ENCODE peak calls at places on chromosome 18, in nine cellular contexts. W is astrocyte, G is mammary epithelial cell, M is neural progenitor cell, Y is GM23338, H is fibroblast of lung, I is HepG2, O is endothelial cell of umbilical vein, F is K562. C is an unnamed sample.

GRCh38 chr18:31050635-31051034 is 8.1 kb upstream of the DSC3 start:
- DNase-seq in W (no peak), G (peak), M (no peak), Y (no peak), H (no peak), I (no peak), O (no peak), F (no peak), C (no peak)

GRCh38 chr18:6785001-6785400 is 55.5 kb downstream of the ARHGAP28 start:
- DNase-seq in W (peak), G (no peak), M (no peak), Y (no peak), H (peak), I (no peak), O (no peak), F (no peak), C (no peak)

GRCh38 chr18:62766266-62766665 is 50.9 kb downstream of the PHLPP1 start:
- DNase-seq in W (no peak), G (no peak), M (no peak), Y (peak), H (peak), I (no peak), O (no peak), F (no peak), C (no peak)

GRCh38 chr18:48124857-48125626 is 194.6 kb upstream of the SMAD2 start:
- DNase-seq in W (no peak), G (no peak), M (no peak), Y (no peak), H (no peak), I (no peak), O (no peak), F (no peak), C (no peak)

GRCh38 chr18:49178736-49179135 is 228.0 kb upstream of the SMAD7 start:
- DNase-seq in W (no peak), G (no peak), M (peak), Y (peak), H (no peak), I (peak), O (peak), F (peak), C (no peak)

GRCh38 chr18:2223859-2224258 is 347.4 kb downstream of the METTL4 start:
- DNase-seq in W (peak), G (peak), M (peak), Y (peak), H (peak), I (peak), O (peak), F (peak), C (no peak)

GRCh38 chr18:62812242-62812641 is 96.9 kb downstream of the PHLPP1 start:
- DNase-seq in W (peak), G (no peak), M (no peak), Y (no peak), H (peak), I (peak), O (no peak), F (peak), C (no peak)

GRCh38 chr18:75346671-75347070 is 80.8 kb downstream of the SMIM21 start:
- DNase-seq in W (no peak), G (no peak), M (no peak), Y (no peak), H (no peak), I (no peak), O (no peak), F (no peak), C (no peak)

GRCh38 chr18:59079264-59079972 is 60.3 kb upstream of the SEC11C start:
- DNase-seq in W (no peak), G (no peak), M (no peak), Y (no peak), H (no peak), I (no peak), O (no peak), F (no peak), C (no peak)

GRCh38 chr18:48889115-48889941 is 61.4 kb downstream of the SMAD7 start:
- DNase-seq in W (no peak), G (no peak), M (peak), Y (peak), H (no peak), I (no peak), O (no peak), F (no peak), C (no peak)

GRCh38 chr18:50924372-50924771 is 43.5 kb upstream of the ELAC1 start:
- DNase-seq in W (no peak), G (no peak), M (no peak), Y (no peak), H (peak), I (no peak), O (no peak), F (no peak), C (no peak)

GRCh38 chr18:37019157-37019571 is 190.2 kb downstream of the KIAA1328 start:
- DNase-seq in W (peak), G (peak), M (peak), Y (peak), H (peak), I (peak), O (no peak), F (no peak), C (peak)

GRCh38 chr18:77422974-77423373 is 173.3 kb downstream of the GALR1 start:
- DNase-seq in W (no peak), G (no peak), M (peak), Y (peak), H (no peak), I (no peak), O (no peak), F (no peak), C (no peak)

GRCh38 chr18:72811047-72811446 is 56.7 kb downstream of the NETO1 start:
- DNase-seq in W (no peak), G (no peak), M (no peak), Y (no peak), H (no peak), I (no peak), O (no peak), F (no peak), C (no peak)

GRCh38 chr18:5309888-5310470 is 14.5 kb upstream of the ZBTB14 start:
- DNase-seq in W (no peak), G (no peak), M (no peak), Y (no peak), H (no peak), I (no peak), O (no peak), F (no peak), C (no peak)

GRCh38 chr18:56210466-56210865 is 427.9 kb downstream of the TXNL1 start:
- DNase-seq in W (no peak), G (no peak), M (no peak), Y (no peak), H (no peak), I (no peak), O (no peak), F (no peak), C (no peak)

GRCh38 chr18:49249523-49249922 is 210.9 kb downstream of the DYM start:
- DNase-seq in W (peak), G (peak), M (no peak), Y (no peak), H (peak), I (no peak), O (peak), F (no peak), C (peak)

GRCh38 chr18:64115906-64116305 is 33.0 kb downstream of the LINC00305 start:
- DNase-seq in W (no peak), G (no peak), M (no peak), Y (no peak), H (no peak), I (no peak), O (no peak), F (no peak), C (no peak)

GRCh38 chr18:64116806-64117205 is 32.1 kb downstream of the LINC00305 start:
- DNase-seq in W (no peak), G (no peak), M (peak), Y (peak), H (no peak), I (no peak), O (no peak), F (no peak), C (no peak)

GRCh38 chr18:64119916-64120315 is 29.0 kb downstream of the LINC00305 start:
- DNase-seq in W (no peak), G (no peak), M (no peak), Y (peak), H (no peak), I (peak), O (peak), F (no peak), C (no peak)
- TF ChIP-seq CTCF in W (no peak), G (no peak), M (peak), Y (no peak), H (no peak), I (no peak), O (no peak), F (no peak), C (no peak)

GRCh38 chr18:35542356-35542755 is 39.2 kb upstream of the GALNT1 start:
- DNase-seq in W (no peak), G (no peak), M (no peak), Y (no peak), H (no peak), I (no peak), O (no peak), F (no peak), C (no peak)
- TF ChIP-seq EZH2 in W (no peak), G (no peak), M (no peak), Y (no peak), H (no peak), I (no peak), O (no peak), F (no peak), C (no peak)

DNA sequence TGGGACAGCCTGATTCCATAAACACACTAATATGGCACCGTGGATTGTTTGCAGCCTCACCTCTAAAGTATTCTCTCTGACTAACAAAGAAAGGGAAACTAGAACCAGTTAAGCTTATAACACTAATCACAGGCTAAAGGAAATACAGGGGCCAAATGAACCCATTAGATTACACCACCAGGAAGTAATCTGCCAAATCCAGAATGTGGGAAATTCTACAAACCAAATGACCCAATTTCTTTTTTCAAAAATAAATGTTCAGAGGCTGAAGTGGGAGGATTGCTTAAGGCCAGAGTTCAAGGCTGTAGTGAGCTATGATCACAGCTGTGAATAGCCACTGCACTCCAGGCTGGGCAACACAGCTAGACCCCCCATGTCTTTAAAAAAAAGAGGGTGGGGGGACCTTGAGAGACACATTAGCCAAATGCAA is 1.5 kb upstream of the MPPE1 start:
- DNase-seq in W (peak), G (peak), M (no peak), Y (no peak), H (peak), I (peak), O (peak), F (no peak), C (no peak)
- H3K4me3 ChIP-seq in W (no peak), G (no peak), M (no peak), Y (peak), H (peak), I (peak), O (peak), F (no peak), C (peak)

DNA sequence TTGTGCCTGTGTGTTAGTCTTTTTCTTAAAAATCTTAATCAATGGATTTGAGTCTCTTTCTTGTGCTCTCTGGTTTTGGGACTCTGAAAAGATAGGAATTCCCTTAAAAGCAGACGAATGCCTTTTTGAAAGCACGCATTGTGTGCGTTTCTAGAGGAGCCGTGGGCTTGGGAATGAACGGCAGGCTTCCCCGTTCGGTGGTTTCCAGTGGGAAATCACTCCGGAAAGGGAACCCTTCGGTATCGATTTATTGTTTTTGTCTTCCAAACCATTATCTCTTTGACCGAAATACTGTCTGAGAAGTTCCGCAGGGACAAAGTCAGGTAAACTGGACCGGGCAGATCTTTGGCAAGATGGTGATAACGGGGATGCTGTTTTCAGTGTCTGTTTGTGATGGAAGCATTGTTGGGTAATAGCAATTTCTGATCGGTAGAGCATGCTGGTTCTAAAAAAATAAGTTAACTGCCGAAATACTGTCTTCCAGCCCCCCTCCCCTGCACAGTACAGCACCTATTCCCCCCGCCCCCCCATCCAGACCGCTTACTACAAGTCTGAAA is 429 bp downstream of the SETBP1 start:
- DNase-seq in W (no peak), G (no peak), M (no peak), Y (no peak), H (no peak), I (no peak), O (no peak), F (no peak), C (no peak)
- TF ChIP-seq CTCF in W (no peak), G (no peak), M (no peak), Y (no peak), H (no peak), I (no peak), O (no peak), F (no peak), C (no peak)

GRCh38 chr18:32770651-32771168 is 2.1 kb downstream of the KLHL14 start:
- DNase-seq in W (no peak), G (no peak), M (peak), Y (peak), H (no peak), I (no peak), O (no peak), F (no peak), C (no peak)

GRCh38 chr18:32768646-32769206 is 4.1 kb downstream of the KLHL14 start:
- DNase-seq in W (no peak), G (no peak), M (no peak), Y (no peak), H (no peak), I (no peak), O (no peak), F (no peak), C (no peak)

GRCh38 chr18:32771169-32771751 is 1.6 kb downstream of the KLHL14 start:
- DNase-seq in W (no peak), G (no peak), M (peak), Y (peak), H (peak), I (peak), O (no peak), F (no peak), C (no peak)

GRCh38 chr18:32769242-32770180 is 3.3 kb downstream of the KLHL14 start:
- DNase-seq in W (no peak), G (no peak), M (peak), Y (peak), H (no peak), I (peak), O (no peak), F (no peak), C (no peak)

GRCh38 chr18:32770181-32770650 is 2.6 kb downstream of the KLHL14 start:
- DNase-seq in W (no peak), G (no peak), M (peak), Y (no peak), H (no peak), I (peak), O (no peak), F (no peak), C (no peak)
- TF ChIP-seq EZH2 in W (peak), G (no peak), M (peak), Y (peak), H (no peak), I (no peak), O (peak), F (no peak), C (no peak)

DNA sequence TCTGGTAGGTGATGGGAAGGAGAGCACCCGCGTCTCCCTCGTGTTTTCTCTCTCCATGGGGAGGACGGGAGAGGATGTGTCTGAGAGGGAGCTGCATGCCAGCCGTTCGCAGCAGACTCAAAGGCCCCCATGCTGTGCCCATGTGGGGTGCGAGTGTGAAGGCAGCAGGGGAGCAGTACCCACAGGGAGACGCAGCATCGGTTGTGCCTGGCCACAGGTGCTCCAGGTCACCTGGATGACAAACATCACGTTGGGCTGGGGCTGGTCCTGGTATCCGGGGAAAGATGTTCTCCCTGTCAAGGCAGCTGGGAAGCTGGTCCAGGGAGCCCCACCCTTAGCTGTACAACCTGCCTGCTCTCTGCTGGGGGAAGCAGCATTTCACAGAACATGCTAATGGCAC is 119.5 kb upstream of the SALL3 start:
- DNase-seq in W (no peak), G (no peak), M (no peak), Y (no peak), H (no peak), I (no peak), O (no peak), F (no peak), C (no peak)
- H3K4me3 ChIP-seq in W (no peak), G (no peak), M (no peak), Y (no peak), H (no peak), I (no peak), O (no peak), F (no peak), C (no peak)

GRCh38 chr18:79988079-79988924 is at the start of gene TXNL4A:
- DNase-seq in W (peak), G (peak), M (peak), Y (peak), H (peak), I (peak), O (peak), F (peak), C (no peak)
- TF ChIP-seq CTCF in W (no peak), G (peak), M (peak), Y (peak), H (peak), I (peak), O (no peak), F (peak), C (peak)

DNA sequence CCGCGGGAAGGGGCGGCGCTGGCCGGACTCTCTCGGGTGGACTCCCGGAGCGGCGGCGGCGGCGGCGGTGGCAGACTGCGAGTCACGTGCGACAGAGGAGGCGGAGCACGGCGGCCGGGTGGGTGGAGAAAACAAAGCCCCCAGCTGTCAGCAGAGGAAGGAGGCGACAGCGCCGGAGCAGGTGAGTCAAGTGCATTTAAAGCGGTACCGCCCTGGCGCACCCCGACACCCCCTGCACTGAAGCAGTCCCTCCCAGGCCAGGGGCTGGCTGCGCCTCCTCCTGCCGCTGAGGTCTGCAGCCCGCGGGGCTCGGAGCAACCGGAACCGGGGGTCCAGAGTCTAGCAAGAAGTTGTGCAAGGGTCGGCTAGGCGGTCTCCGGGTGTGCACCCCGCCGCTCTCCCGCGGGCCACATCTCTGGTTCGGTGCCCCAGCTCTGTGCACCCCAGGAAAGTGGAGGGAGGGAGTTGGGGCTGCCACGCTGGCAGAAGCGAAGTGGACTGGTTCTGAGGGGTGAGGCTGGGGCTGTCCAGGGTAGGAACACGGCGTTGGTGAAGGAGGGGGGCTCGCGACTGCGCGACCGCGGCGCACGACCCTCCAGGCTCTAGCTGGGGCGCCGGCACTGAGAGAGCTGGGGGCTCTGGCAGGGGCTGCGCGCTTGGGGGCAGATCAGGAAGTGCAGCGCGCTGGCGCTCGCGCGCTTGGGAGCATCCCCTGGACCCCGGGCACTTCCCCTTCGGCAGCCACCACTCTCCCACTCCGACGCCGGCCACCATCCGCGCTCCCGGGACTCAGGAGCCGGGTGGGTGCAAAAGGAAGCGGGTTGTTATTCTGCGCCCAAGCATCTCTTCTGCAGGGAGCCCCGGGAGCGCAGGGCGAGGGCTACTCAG is 64.1 kb upstream of the MAPRE2 start:
- DNase-seq in W (no peak), G (no peak), M (peak), Y (peak), H (peak), I (peak), O (peak), F (peak), C (no peak)
- TF ChIP-seq EZH2 in W (peak), G (peak), M (peak), Y (no peak), H (no peak), I (no peak), O (peak), F (no peak), C (peak)

DNA sequence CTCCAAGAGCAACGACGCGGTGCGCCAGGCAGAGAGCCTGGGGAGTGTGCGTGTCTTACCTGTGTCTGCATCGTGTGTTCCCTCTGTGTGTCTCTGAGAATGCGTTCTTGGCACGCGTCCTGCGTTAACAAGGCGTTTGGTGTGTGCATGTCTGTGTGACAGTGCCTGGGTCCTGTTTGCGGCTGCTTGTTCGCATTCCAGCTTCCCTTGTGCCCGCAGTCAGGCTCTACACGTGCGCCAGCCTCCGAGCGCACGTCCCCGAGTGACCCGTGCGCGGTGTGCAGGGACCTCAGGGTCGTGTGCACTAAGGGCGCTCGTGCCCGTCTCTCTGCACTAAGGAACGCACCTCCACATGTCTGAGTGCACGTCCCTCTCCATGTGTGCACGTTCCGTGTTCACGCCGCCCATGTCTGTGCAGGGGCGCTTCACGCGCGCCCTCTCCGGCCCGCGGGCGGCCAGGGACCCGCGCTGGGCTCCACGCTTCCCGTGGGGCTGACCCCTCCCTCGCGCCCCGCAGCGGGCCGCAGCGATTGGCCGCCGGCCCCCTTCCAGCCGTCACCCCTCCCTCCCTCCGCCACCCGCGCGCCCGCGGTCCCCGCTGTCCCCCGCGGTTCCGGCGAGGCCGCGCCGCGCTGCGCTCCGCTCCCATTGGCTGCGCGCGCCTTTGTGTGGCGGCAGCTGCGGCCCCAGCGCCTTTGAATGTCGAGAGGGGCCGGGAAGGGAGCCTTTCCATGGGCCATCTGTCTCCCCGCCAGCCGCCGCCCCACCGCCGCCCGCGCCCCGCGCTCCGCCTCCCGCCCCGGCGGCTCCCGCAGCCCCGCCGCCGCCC is 229.4 kb downstream of the HAUS1 start:
- DNase-seq in W (peak), G (peak), M (peak), Y (peak), H (peak), I (no peak), O (no peak), F (no peak), C (no peak)
- H3K4me3 ChIP-seq in W (peak), G (peak), M (peak), Y (peak), H (no peak), I (no peak), O (no peak), F (no peak), C (peak)

C was measured in keratinocyte.